ENCODE peak calls at places on chromosomes 12 and 14, in four cellular contexts. J is testis, W is HCT116, G is fibroblast of lung. N is an unnamed sample.
A peak's percentile ranks its signal among the peaks of the same experiment; 100 is the strongest.

GRCh38 chr12:66459944-66460482 is 157.7 kb downstream of the HELB start:
- DNase-seq in W (no peak), J (no peak), G (no peak), N (no peak)

GRCh38 chr12:90790747-90791146 is 164.2 kb downstream of the CCER1 start:
- DNase-seq in G (no peak), J (no peak), W (no peak), N (no peak)

GRCh38 chr12:13889913-13890312 is 91.5 kb downstream of the GRIN2B start:
- DNase-seq in J (no peak), W (no peak), G (no peak), N (no peak)

GRCh38 chr12:8065991-8066594 is at the start of gene C3AR1:
- DNase-seq in J (no peak), G (peak; percentile 61), W (no peak), N (no peak)

GRCh38 chr14:36238666-36239363 is 62.3 kb upstream of the PTCSC3 start:
- DNase-seq in W (no peak), J (no peak), G (peak; percentile 8), N (peak; percentile 79)

GRCh38 chr12:27733052-27733656 is 22.5 kb downstream of the MRPS35 start:
- DNase-seq in J (peak; percentile 55), G (peak; percentile 62), W (no peak), N (peak; percentile 25)

GRCh38 chr12:113247123-113248045 is 26.1 kb downstream of the TPCN1 start:
- DNase-seq in G (peak; percentile 45), J (no peak), W (no peak), N (peak; percentile 33)

GRCh38 chr12:7450667-7451066 is 6.7 kb upstream of the CD163L1 start:
- DNase-seq in W (no peak), J (no peak), G (no peak), N (no peak)

GRCh38 chr12:99804715-99805114 is 157.2 kb downstream of the GARIN6 start:
- DNase-seq in J (no peak), W (no peak), G (no peak), N (no peak)

GRCh38 chr12:131230340-131231099 is 276.8 kb downstream of the ADGRD1 start:
- DNase-seq in J (no peak), W (no peak), G (no peak), N (no peak)

GRCh38 chr14:86885280-86885679 is 1107.7 kb downstream of the GALC start:
- DNase-seq in W (no peak), G (no peak), J (no peak), N (no peak)

GRCh38 chr12:64889434-64890216 is 65.2 kb downstream of the TBC1D30 start:
- DNase-seq in W (no peak), J (no peak), G (no peak), N (no peak)

GRCh38 chr14:90087433-90087832 is 25.6 kb downstream of the KCNK13 start:
- DNase-seq in G (peak; percentile 55), W (no peak), J (peak; percentile 45), N (peak; percentile 41)

GRCh38 chr12:121575952-121576615 is 4.7 kb downstream of the KDM2B start:
- DNase-seq in G (no peak), W (no peak), J (no peak), N (no peak)

GRCh38 chr12:62252576-62252975 is 7.6 kb upstream of the USP15 start:
- DNase-seq in J (no peak), G (no peak), W (no peak), N (no peak)

GRCh38 chr12:20601668-20602280 is 93.4 kb upstream of the SLCO1C1 start:
- DNase-seq in G (peak; percentile 80), J (no peak), W (peak; percentile 46), N (no peak)

GRCh38 chr12:3122841-3123678 is 45.9 kb downstream of the TSPAN9 start:
- DNase-seq in J (no peak), W (no peak), G (peak; percentile 73), N (peak; percentile 96)

GRCh38 chr12:69254857-69255256 is 15.5 kb downstream of the CPSF6 start:
- DNase-seq in J (no peak), W (no peak), G (no peak), N (no peak)

GRCh38 chr12:116318738-116319050 is 41.2 kb upstream of the MED13L start:
- DNase-seq in G (peak; percentile 31), W (no peak), J (no peak), N (peak; percentile 81)

GRCh38 chr14:87967496-87967895 is 25.5 kb downstream of the GALC start:
- DNase-seq in G (peak; percentile 10), J (no peak), W (no peak), N (no peak)

GRCh38 chr12:109795023-109795422 is 38.2 kb downstream of the TRPV4 start:
- DNase-seq in W (no peak), G (peak; percentile 47), J (no peak), N (peak; percentile 22)

GRCh38 chr12:124664395-124665111 is 97.1 kb upstream of the NCOR2 start:
- DNase-seq in J (no peak), W (no peak), G (no peak), N (no peak)

GRCh38 chr12:13702401-13702800 is 279.0 kb downstream of the GRIN2B start:
- DNase-seq in G (no peak), J (no peak), W (no peak), N (no peak)

GRCh38 chr12:102169922-102170698 is 27.5 kb downstream of the PMCH start:
- DNase-seq in J (peak; percentile 48), G (peak; percentile 53), W (peak; percentile 4), N (no peak)

GRCh38 chr12:64609543-64610091 is 678 bp upstream of the RASSF3 start:
- DNase-seq in G (peak; percentile 43), W (no peak), J (no peak), N (no peak)

GRCh38 chr14:54652188-54652889 is 85.4 kb downstream of the SAMD4A start:
- DNase-seq in G (peak; percentile 99), J (peak; percentile 91), W (peak; percentile 86), N (peak; percentile 93)

GRCh38 chr12:94353130-94353529 is 106.5 kb downstream of the CEP83 start:
- DNase-seq in W (no peak), J (no peak), G (no peak), N (no peak)
- H3K9me3 ChIP-seq in W (peaks cover 13% of the 10 kb centered on the region), J (no peaks in the 10 kb centered on the region), G (no peaks in the 10 kb centered on the region), N (peaks cover 23% of the 10 kb centered on the region)

GRCh38 chr14:96390965-96391292 is 999 bp upstream of the AK7 start:
- DNase-seq in G (peak; percentile 4), W (no peak), J (no peak), N (no peak)
- H3K36me3 ChIP-seq in G (no peaks in the 10 kb centered on the region), W (peaks cover 3% of the 10 kb centered on the region), J (no peaks in the 10 kb centered on the region), N (no peaks in the 10 kb centered on the region)

DNA sequence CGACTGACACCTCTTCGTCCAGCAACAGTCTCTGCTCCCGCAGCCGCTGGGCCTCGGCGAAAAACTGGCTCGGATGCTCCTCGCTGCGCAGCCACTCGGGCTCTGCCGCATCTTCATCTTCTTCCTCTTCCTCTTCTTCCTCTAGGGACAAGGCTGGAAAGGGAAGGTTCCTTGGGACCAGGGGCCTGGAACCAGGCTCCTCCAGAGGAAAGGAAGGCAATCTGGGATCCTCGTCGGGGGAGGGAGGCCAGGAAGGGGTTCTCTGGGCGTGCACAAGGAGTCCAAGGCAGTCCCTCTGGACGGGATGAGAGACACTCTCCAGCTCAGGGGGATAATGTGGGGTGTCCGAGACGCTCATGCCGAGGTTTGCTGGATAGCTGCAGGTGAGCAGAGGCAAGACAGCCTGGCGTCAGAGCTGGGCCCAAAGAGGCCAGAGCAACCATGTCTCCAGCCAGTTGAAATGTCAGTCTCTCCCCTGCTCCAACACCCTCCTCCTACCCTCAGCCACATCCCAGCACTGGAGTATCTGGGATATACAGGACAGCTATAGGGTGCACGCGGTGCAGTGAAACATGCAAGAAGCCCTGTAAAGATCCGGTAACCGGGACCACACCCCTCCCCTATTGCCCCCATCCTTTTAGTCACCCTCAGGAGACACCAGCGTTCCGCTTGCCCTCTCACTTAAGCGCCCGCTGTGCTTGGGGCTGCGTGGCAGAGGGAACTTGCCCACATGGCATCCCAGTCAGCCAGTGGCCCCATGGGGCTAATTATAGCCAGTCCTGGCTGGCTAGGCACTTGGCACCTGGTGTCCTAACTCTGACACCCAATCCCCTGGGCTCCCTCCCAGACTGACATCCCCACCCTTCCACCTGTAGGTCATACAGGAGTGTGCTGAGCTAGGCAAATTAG is at the start of gene KLHL33:
- DNase-seq in W (no peak), G (no peak), J (no peak), N (no peak)
- H3K4me3 ChIP-seq in W (no peak within 1 kb of the TSS), G (no peak within 1 kb of the TSS), J (peak within 1 kb of the TSS; percentile 43), N (no peak within 1 kb of the TSS)

DNA sequence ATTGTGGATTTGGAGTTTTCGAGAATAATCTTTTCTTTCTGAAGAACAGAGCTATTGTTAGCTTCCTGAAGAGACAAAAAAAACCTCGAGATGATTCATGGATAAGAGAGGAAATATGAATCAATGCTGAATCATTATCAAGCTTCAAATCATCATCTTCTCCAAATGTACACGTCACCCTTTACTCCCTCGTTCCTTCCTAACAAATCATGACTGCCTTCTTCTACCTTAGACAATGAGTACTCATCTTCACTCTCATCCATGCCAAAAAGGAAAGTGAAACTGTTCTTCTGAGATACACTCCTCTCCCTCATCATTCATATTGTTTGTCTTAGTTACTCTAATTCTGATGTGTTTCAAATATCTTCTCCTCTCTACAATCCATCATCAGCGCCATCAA is 1115.8 kb upstream of the ATXN7L3B start:
- DNase-seq in G (no peak), W (no peak), J (no peak), N (no peak)
- H3K9me3 ChIP-seq in G (no peaks in the 10 kb centered on the region), W (no peaks in the 10 kb centered on the region), J (no peaks in the 10 kb centered on the region), N (peaks cover 2% of the 10 kb centered on the region)

GRCh38 chr14:94042433-94043091 is 16.4 kb downstream of the OTUB2 start:
- DNase-seq in W (no peak), J (no peak), G (no peak), N (no peak)

GRCh38 chr14:94043111-94043755 is 17.1 kb downstream of the OTUB2 start:
- DNase-seq in W (no peak), J (no peak), G (peak; percentile 58), N (no peak)

GRCh38 chr14:94044476-94045091 is 18.4 kb downstream of the OTUB2 start:
- DNase-seq in W (no peak), G (no peak), J (no peak), N (no peak)

GRCh38 chr14:94045101-94045500 is 19.0 kb downstream of the OTUB2 start:
- DNase-seq in J (no peak), G (no peak), W (no peak), N (no peak)

DNA sequence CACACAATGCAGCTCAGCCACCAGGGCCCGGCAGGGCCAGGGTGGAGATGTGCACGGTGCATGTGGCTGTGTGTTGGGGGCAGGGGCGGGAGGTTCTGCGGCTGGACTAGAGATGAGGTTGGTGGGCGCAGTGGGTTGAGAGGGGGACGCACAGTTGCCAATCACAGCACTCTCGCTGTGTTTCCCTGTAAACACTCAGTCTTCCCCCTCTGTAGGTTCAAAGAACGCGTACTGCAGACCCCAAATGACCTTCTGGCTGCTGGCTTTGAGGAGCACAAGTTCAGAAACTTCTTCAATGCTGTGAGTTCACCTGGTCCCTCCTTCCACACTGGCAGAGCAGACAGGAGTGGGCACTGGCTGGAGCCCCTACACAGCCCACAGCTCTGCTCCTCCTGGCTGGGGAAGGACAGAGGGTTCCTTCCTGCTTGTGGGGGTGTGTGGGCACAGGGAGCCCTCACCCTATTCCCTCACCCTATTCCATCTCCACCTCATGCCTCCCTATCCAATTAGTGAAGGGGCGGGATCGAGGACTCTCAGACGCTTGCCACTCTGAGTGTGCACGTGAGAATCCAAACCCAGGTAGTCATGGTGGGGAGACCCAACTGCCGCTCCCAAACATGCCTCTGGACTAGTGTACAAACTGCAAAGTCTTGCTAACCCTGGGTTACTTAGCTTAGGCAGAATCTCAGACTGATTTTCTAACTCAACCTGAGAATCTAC is 17.8 kb downstream of the OTUB2 start:
- DNase-seq in W (no peak), G (no peak), J (no peak), N (no peak)
- H3K36me3 ChIP-seq in W (peaks cover 14% of the 10 kb centered on the region), G (peaks cover 16% of the 10 kb centered on the region), J (no peaks in the 10 kb centered on the region), N (peaks cover 3% of the 10 kb centered on the region)